ENCODE peak calls at places on chromosomes 13 and 19, in five cellular contexts. W is cerebellar cortex; D is astrocyte of the hippocampus; Y is activated CD4-positive, alpha-beta T cell treated with anti-CD3 and anti-CD28 coated beads, Interleukin-2, amount 10 ng/mL, durations not matched to agents 7 days and 5 days; R is NCI-H774. U is an unnamed sample.

GRCh38 chr19:54517483-54517882 is 14.9 kb downstream of the LAIR2 start:
- DNase-seq in D (peak; percentile 78), W (peak; percentile 1), Y (peak; percentile 83), R (no peak), U (peak; percentile 76)

GRCh38 chr19:41299755-41300089 is 10.2 kb upstream of the CCDC97 start:
- DNase-seq in D (peak; percentile 78), Y (peak; percentile 42), R (no peak), W (no peak), U (no peak)

GRCh38 chr13:95656386-95657015 is 12.0 kb upstream of the DZIP1 start:
- DNase-seq in Y (no peak), D (no peak), R (no peak), W (no peak), U (no peak)

GRCh38 chr19:55117063-55117635 is 288 bp downstream of the PPP1R12C start:
- DNase-seq in D (peak; percentile 55), Y (peak; percentile 16), R (no peak), W (no peak), U (no peak)

GRCh38 chr13:58573742-58574141 is 942.2 kb downstream of the PCDH17 start:
- DNase-seq in W (no peak), D (no peak), Y (no peak), R (no peak), U (peak; percentile 90)

GRCh38 chr13:29909975-29910674 is 59.7 kb upstream of the UBL3 start:
- DNase-seq in W (no peak), R (no peak), Y (no peak), D (no peak), U (no peak)

GRCh38 chr19:41971363-41971762 is 12.2 kb upstream of the RABAC1 start:
- DNase-seq in W (no peak), R (no peak), D (no peak), Y (no peak), U (no peak)

GRCh38 chr13:99572921-99573320 is 71.6 kb downstream of the TM9SF2 start:
- DNase-seq in W (peak; percentile 6), D (peak; percentile 18), Y (no peak), R (no peak), U (no peak)

GRCh38 chr13:73732350-73732749 is 401.9 kb downstream of the KLF12 start:
- DNase-seq in Y (no peak), R (no peak), D (no peak), W (no peak), U (no peak)

GRCh38 chr19:7505288-7505681 is 10.6 kb upstream of the ZNF358 start:
- DNase-seq in R (peak; percentile 60), Y (no peak), W (no peak), D (no peak), U (no peak)

GRCh38 chr13:84192125-84192524 is 309.9 kb upstream of the SLITRK1 start:
- DNase-seq in D (peak; percentile 77), Y (no peak), W (no peak), R (no peak), U (no peak)

GRCh38 chr19:47762615-47763308 is 15.7 kb upstream of the SELENOW start:
- DNase-seq in R (no peak), W (no peak), D (no peak), Y (no peak), U (no peak)

GRCh38 chr13:109684836-109685602 is 101.4 kb downstream of the IRS2 start:
- DNase-seq in D (peak; percentile 73), R (peak; percentile 53), W (no peak), Y (no peak), U (no peak)

GRCh38 chr13:26021516-26021915 is 30.3 kb downstream of the SHISA2 start:
- DNase-seq in Y (no peak), R (no peak), W (no peak), D (peak; percentile 50), U (no peak)

U was measured in Kasumi-1.